ENCODE peak calls at places on chromosomes 2 and 18, in seven cellular contexts. One of them, this sample, is unnamed.

GRCh38 chr2:64945973-64946736 is 43.0 kb upstream of the SLC1A4 start:
- DNase-seq in astrocyte of the spinal cord: peak
- DNase-seq in Peyer's patch: peak
- DNase-seq in foreskin fibroblast: no peak
- DNase-seq in cardiac fibroblast: no peak
- DNase-seq in GM10248: peak
- DNase-seq in fibroblast of pulmonary artery: no peak
- DNase-seq in this sample: no peak

GRCh38 chr2:126208266-126208665 is 447.7 kb upstream of the GYPC start:
- DNase-seq in foreskin fibroblast: no peak
- DNase-seq in Peyer's patch: no peak
- DNase-seq in astrocyte of the spinal cord: no peak
- DNase-seq in GM10248: no peak
- DNase-seq in fibroblast of pulmonary artery: no peak
- DNase-seq in cardiac fibroblast: no peak
- DNase-seq in this sample: no peak

GRCh38 chr2:13021470-13021957 is 304.8 kb downstream of the TRIB2 start:
- DNase-seq in foreskin fibroblast: no peak
- DNase-seq in fibroblast of pulmonary artery: no peak
- DNase-seq in cardiac fibroblast: peak
- DNase-seq in Peyer's patch: no peak
- DNase-seq in astrocyte of the spinal cord: no peak
- DNase-seq in GM10248: no peak
- DNase-seq in this sample: no peak

GRCh38 chr18:34048423-34048822 is 176.3 kb downstream of the NOL4 start:
- DNase-seq in cardiac fibroblast: no peak
- DNase-seq in fibroblast of pulmonary artery: no peak
- DNase-seq in astrocyte of the spinal cord: no peak
- DNase-seq in foreskin fibroblast: no peak
- DNase-seq in Peyer's patch: no peak
- DNase-seq in GM10248: no peak
- DNase-seq in this sample: no peak

GRCh38 chr18:54382076-54382475 is 24.4 kb downstream of the C18orf54 start:
- DNase-seq in astrocyte of the spinal cord: no peak
- DNase-seq in cardiac fibroblast: no peak
- DNase-seq in Peyer's patch: no peak
- DNase-seq in fibroblast of pulmonary artery: no peak
- DNase-seq in GM10248: no peak
- DNase-seq in foreskin fibroblast: no peak
- DNase-seq in this sample: no peak

GRCh38 chr2:120602251-120602650 is 133.4 kb upstream of the GLI2 start:
- DNase-seq in astrocyte of the spinal cord: no peak
- DNase-seq in foreskin fibroblast: no peak
- DNase-seq in cardiac fibroblast: peak
- DNase-seq in fibroblast of pulmonary artery: peak
- DNase-seq in GM10248: no peak
- DNase-seq in Peyer's patch: no peak
- DNase-seq in this sample: no peak

GRCh38 chr2:215019521-215020145 is 118.8 kb downstream of the ABCA12 start:
- DNase-seq in foreskin fibroblast: no peak
- DNase-seq in cardiac fibroblast: no peak
- DNase-seq in astrocyte of the spinal cord: no peak
- DNase-seq in GM10248: no peak
- DNase-seq in Peyer's patch: no peak
- DNase-seq in fibroblast of pulmonary artery: no peak
- DNase-seq in this sample: no peak

GRCh38 chr18:50654658-50655550 is 95.0 kb downstream of the MAPK4 start:
- DNase-seq in fibroblast of pulmonary artery: no peak
- DNase-seq in foreskin fibroblast: no peak
- DNase-seq in GM10248: no peak
- DNase-seq in Peyer's patch: no peak
- DNase-seq in astrocyte of the spinal cord: no peak
- DNase-seq in cardiac fibroblast: no peak
- DNase-seq in this sample: no peak

GRCh38 chr2:43436431-43436830 is 159.4 kb downstream of the THADA start:
- DNase-seq in cardiac fibroblast: no peak
- DNase-seq in GM10248: no peak
- DNase-seq in foreskin fibroblast: no peak
- DNase-seq in Peyer's patch: no peak
- DNase-seq in astrocyte of the spinal cord: no peak
- DNase-seq in fibroblast of pulmonary artery: no peak
- DNase-seq in this sample: no peak

DNA sequence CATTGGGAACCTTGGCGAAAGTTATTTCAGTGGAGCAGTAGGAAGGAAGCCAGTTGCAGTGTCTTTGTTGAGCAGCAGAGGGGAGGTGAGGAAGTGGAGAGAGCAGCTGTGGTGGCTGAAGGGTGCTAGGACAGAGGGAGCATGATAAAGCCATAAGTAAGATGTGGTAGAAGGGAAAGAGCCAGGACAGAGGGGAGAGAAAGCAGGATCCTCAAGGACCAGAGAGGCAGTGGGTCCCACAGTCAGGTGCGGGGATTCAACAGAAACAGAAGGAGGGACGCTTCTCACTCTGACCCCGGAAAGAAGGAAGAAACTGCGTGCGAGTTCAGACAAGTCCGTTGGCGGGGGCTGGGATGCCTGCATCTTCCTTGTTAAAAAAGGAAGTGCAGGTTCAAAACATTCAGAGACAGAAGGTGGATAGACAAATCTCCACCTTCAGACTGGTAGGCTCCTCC is at the start of gene CXCR2:
- DNase-seq in cardiac fibroblast: no peak
- DNase-seq in fibroblast of pulmonary artery: no peak
- DNase-seq in astrocyte of the spinal cord: no peak
- DNase-seq in foreskin fibroblast: no peak
- DNase-seq in GM10248: peak
- DNase-seq in Peyer's patch: no peak
- DNase-seq in this sample: no peak
- TF ChIP-seq CTCF in cardiac fibroblast: no peak
- TF ChIP-seq CTCF in fibroblast of pulmonary artery: no peak
- TF ChIP-seq CTCF in astrocyte of the spinal cord: no peak
- TF ChIP-seq CTCF in foreskin fibroblast: no peak
- TF ChIP-seq CTCF in GM10248: peak
- TF ChIP-seq CTCF in Peyer's patch: no peak
- TF ChIP-seq CTCF in this sample: no peak

DNA sequence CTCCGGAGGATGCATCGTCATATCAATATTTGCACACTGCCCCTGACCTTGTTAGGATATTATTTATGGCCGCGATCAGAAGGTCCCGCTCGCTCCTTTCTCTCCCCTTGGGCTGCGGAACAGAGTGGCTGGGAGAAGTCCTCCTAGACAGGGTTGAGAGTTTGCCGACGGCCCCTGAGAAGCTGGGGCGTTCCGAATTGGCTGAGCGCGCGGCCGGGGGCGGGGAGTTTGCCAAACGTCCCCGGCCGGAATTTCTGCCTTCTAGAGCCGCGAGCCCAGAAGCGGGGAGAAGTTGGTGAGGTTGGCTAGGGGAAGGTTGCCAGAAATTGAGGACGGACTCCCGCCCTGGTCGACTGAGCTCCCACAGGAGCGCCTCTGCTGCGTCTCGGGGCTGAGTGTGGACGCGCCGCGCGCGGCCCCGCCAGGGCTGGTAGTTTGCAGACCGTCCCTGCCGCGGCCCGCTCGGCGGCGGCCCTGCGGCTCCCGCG is 134.2 kb upstream of the MGAT5 start:
- DNase-seq in Peyer's patch: peak
- DNase-seq in cardiac fibroblast: peak
- DNase-seq in foreskin fibroblast: peak
- DNase-seq in fibroblast of pulmonary artery: peak
- DNase-seq in GM10248: peak
- DNase-seq in astrocyte of the spinal cord: peak
- DNase-seq in this sample: peak
- TF ChIP-seq CTCF in Peyer's patch: no peak
- TF ChIP-seq CTCF in cardiac fibroblast: no peak
- TF ChIP-seq CTCF in foreskin fibroblast: no peak
- TF ChIP-seq CTCF in fibroblast of pulmonary artery: no peak
- TF ChIP-seq CTCF in GM10248: no peak
- TF ChIP-seq CTCF in astrocyte of the spinal cord: no peak
- TF ChIP-seq CTCF in this sample: no peak

GRCh38 chr2:211035548-211036185 is 479.3 kb downstream of the CPS1 start:
- DNase-seq in astrocyte of the spinal cord: peak
- DNase-seq in Peyer's patch: no peak
- DNase-seq in foreskin fibroblast: no peak
- DNase-seq in fibroblast of pulmonary artery: peak
- DNase-seq in GM10248: no peak
- DNase-seq in cardiac fibroblast: peak
- DNase-seq in this sample: no peak

GRCh38 chr2:211027976-211028375 is 471.6 kb downstream of the CPS1 start:
- DNase-seq in fibroblast of pulmonary artery: no peak
- DNase-seq in foreskin fibroblast: no peak
- DNase-seq in astrocyte of the spinal cord: no peak
- DNase-seq in Peyer's patch: no peak
- DNase-seq in GM10248: no peak
- DNase-seq in cardiac fibroblast: no peak
- DNase-seq in this sample: no peak

DNA sequence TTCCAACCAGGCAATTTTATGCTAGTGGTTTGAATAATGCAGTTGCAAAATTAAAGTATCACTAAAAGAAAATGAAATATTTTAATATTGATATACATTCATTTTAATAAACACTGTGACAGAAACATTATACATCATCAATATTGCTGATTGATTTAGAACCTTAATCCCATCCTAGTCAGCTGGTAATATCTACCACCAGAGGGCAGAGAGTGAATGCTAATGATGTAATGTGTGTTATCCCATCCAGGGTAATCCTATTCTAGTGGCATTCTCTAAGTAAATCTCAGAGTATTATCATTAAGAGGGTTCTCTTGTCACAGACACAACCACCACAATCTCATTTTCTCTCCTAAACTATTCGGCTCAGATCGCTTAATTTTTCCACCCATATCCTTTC is 477.4 kb downstream of the CPS1 start:
- DNase-seq in foreskin fibroblast: no peak
- DNase-seq in cardiac fibroblast: peak
- DNase-seq in GM10248: no peak
- DNase-seq in astrocyte of the spinal cord: no peak
- DNase-seq in fibroblast of pulmonary artery: peak
- DNase-seq in Peyer's patch: no peak
- DNase-seq in this sample: no peak
- TF ChIP-seq CTCF in foreskin fibroblast: no peak
- TF ChIP-seq CTCF in cardiac fibroblast: peak
- TF ChIP-seq CTCF in GM10248: peak
- TF ChIP-seq CTCF in astrocyte of the spinal cord: peak
- TF ChIP-seq CTCF in fibroblast of pulmonary artery: peak
- TF ChIP-seq CTCF in Peyer's patch: peak
- TF ChIP-seq CTCF in this sample: peak

GRCh38 chr2:17375262-17375661 is 143.0 kb downstream of the RAD51AP2 start:
- DNase-seq in astrocyte of the spinal cord: peak
- DNase-seq in fibroblast of pulmonary artery: no peak
- DNase-seq in foreskin fibroblast: no peak
- DNase-seq in GM10248: no peak
- DNase-seq in Peyer's patch: no peak
- DNase-seq in cardiac fibroblast: no peak
- DNase-seq in this sample: no peak

GRCh38 chr2:17373041-17373440 is 145.2 kb downstream of the RAD51AP2 start:
- DNase-seq in fibroblast of pulmonary artery: peak
- DNase-seq in Peyer's patch: no peak
- DNase-seq in GM10248: no peak
- DNase-seq in cardiac fibroblast: no peak
- DNase-seq in astrocyte of the spinal cord: peak
- DNase-seq in foreskin fibroblast: peak
- DNase-seq in this sample: no peak

GRCh38 chr2:17373736-17374135 is 144.5 kb downstream of the RAD51AP2 start:
- DNase-seq in foreskin fibroblast: no peak
- DNase-seq in astrocyte of the spinal cord: peak
- DNase-seq in GM10248: no peak
- DNase-seq in fibroblast of pulmonary artery: peak
- DNase-seq in cardiac fibroblast: no peak
- DNase-seq in Peyer's patch: no peak
- DNase-seq in this sample: no peak
- TF ChIP-seq CTCF in foreskin fibroblast: no peak
- TF ChIP-seq CTCF in astrocyte of the spinal cord: no peak
- TF ChIP-seq CTCF in GM10248: no peak
- TF ChIP-seq CTCF in fibroblast of pulmonary artery: no peak
- TF ChIP-seq CTCF in cardiac fibroblast: no peak
- TF ChIP-seq CTCF in Peyer's patch: no peak
- TF ChIP-seq CTCF in this sample: no peak

GRCh38 chr2:85716346-85716880 is 22.3 kb downstream of the GNLY start:
- DNase-seq in cardiac fibroblast: no peak
- DNase-seq in foreskin fibroblast: no peak
- DNase-seq in astrocyte of the spinal cord: no peak
- DNase-seq in Peyer's patch: no peak
- DNase-seq in GM10248: no peak
- DNase-seq in fibroblast of pulmonary artery: no peak
- DNase-seq in this sample: no peak

GRCh38 chr2:85717308-85718005 is 23.3 kb downstream of the GNLY start:
- DNase-seq in cardiac fibroblast: peak
- DNase-seq in foreskin fibroblast: peak
- DNase-seq in Peyer's patch: no peak
- DNase-seq in astrocyte of the spinal cord: no peak
- DNase-seq in fibroblast of pulmonary artery: peak
- DNase-seq in GM10248: no peak
- DNase-seq in this sample: peak

GRCh38 chr2:85718885-85719487 is 24.8 kb downstream of the GNLY start:
- DNase-seq in GM10248: no peak
- DNase-seq in astrocyte of the spinal cord: no peak
- DNase-seq in fibroblast of pulmonary artery: no peak
- DNase-seq in foreskin fibroblast: no peak
- DNase-seq in Peyer's patch: peak
- DNase-seq in cardiac fibroblast: no peak
- DNase-seq in this sample: no peak

GRCh38 chr2:85719609-85720240 is 25.6 kb downstream of the GNLY start:
- DNase-seq in fibroblast of pulmonary artery: no peak
- DNase-seq in astrocyte of the spinal cord: no peak
- DNase-seq in cardiac fibroblast: no peak
- DNase-seq in foreskin fibroblast: no peak
- DNase-seq in GM10248: no peak
- DNase-seq in Peyer's patch: no peak
- DNase-seq in this sample: no peak

GRCh38 chr2:85718006-85718391 is 23.8 kb downstream of the GNLY start:
- DNase-seq in cardiac fibroblast: no peak
- DNase-seq in astrocyte of the spinal cord: no peak
- DNase-seq in GM10248: no peak
- DNase-seq in foreskin fibroblast: no peak
- DNase-seq in Peyer's patch: no peak
- DNase-seq in fibroblast of pulmonary artery: no peak
- DNase-seq in this sample: no peak
- TF ChIP-seq CTCF in cardiac fibroblast: no peak
- TF ChIP-seq CTCF in astrocyte of the spinal cord: no peak
- TF ChIP-seq CTCF in GM10248: no peak
- TF ChIP-seq CTCF in foreskin fibroblast: no peak
- TF ChIP-seq CTCF in Peyer's patch: no peak
- TF ChIP-seq CTCF in fibroblast of pulmonary artery: peak
- TF ChIP-seq CTCF in this sample: no peak

DNA sequence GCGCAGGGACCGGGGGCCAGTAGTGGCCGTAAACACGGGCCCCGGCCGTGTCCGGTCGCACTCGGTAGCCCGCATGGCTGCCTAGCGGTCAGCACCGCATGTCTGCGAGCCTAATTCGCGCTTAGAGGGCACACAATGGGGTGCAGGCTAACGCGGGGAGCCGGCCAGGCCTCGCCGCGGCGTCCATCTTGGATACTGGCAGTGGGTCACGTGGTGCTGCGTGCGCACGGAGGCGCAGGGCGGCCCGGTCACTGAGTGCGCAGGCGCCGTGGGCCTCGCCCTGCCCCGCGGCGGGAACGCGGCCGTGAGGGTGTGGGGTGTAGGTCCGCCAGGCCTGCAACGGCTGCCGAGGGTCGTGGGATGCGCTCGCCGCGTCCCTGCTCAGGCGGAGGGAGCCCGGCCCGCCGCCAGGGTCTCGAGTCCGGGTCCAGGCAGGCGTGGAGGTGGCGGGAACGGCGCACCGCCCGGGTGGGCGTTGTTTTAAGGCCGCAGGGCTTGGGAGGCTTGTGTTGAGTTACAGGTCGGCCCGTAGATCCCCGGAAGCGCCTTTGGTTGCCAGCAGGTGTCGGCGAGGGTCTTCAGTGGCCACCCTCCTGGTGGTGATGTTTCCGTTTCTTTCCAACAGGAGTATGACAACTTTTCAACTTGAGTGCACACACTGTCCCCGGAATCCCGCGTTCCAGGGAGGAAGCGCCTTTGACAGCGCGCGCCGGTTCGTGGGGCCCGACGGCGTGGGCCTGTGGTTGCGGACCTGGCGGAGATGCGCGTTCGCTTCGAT is 819 bp upstream of the HDAC4 start:
- DNase-seq in fibroblast of pulmonary artery: peak
- DNase-seq in foreskin fibroblast: peak
- DNase-seq in astrocyte of the spinal cord: peak
- DNase-seq in cardiac fibroblast: peak
- DNase-seq in Peyer's patch: peak
- DNase-seq in GM10248: peak
- DNase-seq in this sample: peak
- TF ChIP-seq CTCF in fibroblast of pulmonary artery: no peak
- TF ChIP-seq CTCF in foreskin fibroblast: no peak
- TF ChIP-seq CTCF in astrocyte of the spinal cord: no peak
- TF ChIP-seq CTCF in cardiac fibroblast: no peak
- TF ChIP-seq CTCF in Peyer's patch: peak
- TF ChIP-seq CTCF in GM10248: no peak
- TF ChIP-seq CTCF in this sample: no peak

This sample was measured in D721Med.